ENCODE peak calls at places on chromosome 11, in seven cellular contexts. C is cardiac muscle cell, I is PC-3, B is nephron progenitor cell, A is endothelial cell, H is choroid plexus epithelial cell, L is psoas muscle. Q is an unnamed sample.

GRCh38 chr11:65110354-65110861 is 1.3 kb upstream of the TM7SF2 start:
- DNase-seq in H (peak; percentile 89), C (peak; percentile 86), L (peak; percentile 91), I (peak; percentile 96), B (peak; percentile 99), A (peak; percentile 98), Q (peak; percentile 98)

GRCh38 chr11:121416909-121417567 is 35.1 kb upstream of the SORL1 start:
- DNase-seq in C (no peak), H (peak; percentile 90), A (no peak), I (peak; percentile 98), L (peak; percentile 85), B (no peak), Q (no peak)

GRCh38 chr11:95279921-95280861 is 49.2 kb upstream of the SESN3 start:
- DNase-seq in H (peak; percentile 31), C (no peak), I (peak; percentile 26), A (no peak), B (no peak), L (peak; percentile 43), Q (peak; percentile 43)

GRCh38 chr11:80462211-80462610 is 1021.4 kb upstream of the TENM4 start:
- DNase-seq in H (peak; percentile 60), I (peak; percentile 69), C (no peak), A (no peak), B (no peak), L (no peak), Q (no peak)

GRCh38 chr11:689630-690029 is 5.4 kb downstream of the DEAF1 start:
- DNase-seq in B (no peak), L (no peak), C (no peak), I (no peak), H (peak; percentile 53), A (no peak), Q (no peak)

GRCh38 chr11:108586600-108586999 is 7.0 kb downstream of the EXPH5 start:
- DNase-seq in A (no peak), L (no peak), I (peak; percentile 41), C (no peak), B (no peak), H (no peak), Q (no peak)

GRCh38 chr11:134480129-134480652 is 68.1 kb upstream of the B3GAT1 start:
- DNase-seq in C (no peak), L (no peak), B (no peak), H (no peak), I (no peak), A (no peak), Q (peak; percentile 83)

GRCh38 chr11:59931688-59932087 is 6.5 kb upstream of the OOSP1 start:
- DNase-seq in I (no peak), B (no peak), C (no peak), L (no peak), A (no peak), H (no peak), Q (no peak)

GRCh38 chr11:72195518-72195917 is 3.6 kb downstream of the FOLR1 start:
- DNase-seq in I (no peak), H (no peak), L (no peak), C (no peak), A (no peak), B (no peak), Q (no peak)

GRCh38 chr11:30706276-30706675 is 120.1 kb upstream of the MPPED2 start:
- DNase-seq in L (no peak), A (no peak), C (no peak), H (no peak), B (no peak), I (no peak), Q (no peak)

GRCh38 chr11:64601605-64602465 is 10.8 kb downstream of the SLC22A12 start:
- DNase-seq in C (no peak), L (peak; percentile 38), H (no peak), A (no peak), B (no peak), I (no peak), Q (no peak)

GRCh38 chr11:1138053-1138452 is 19.7 kb upstream of the MUC5AC start:
- DNase-seq in C (no peak), B (no peak), I (peak; percentile 45), L (no peak), A (no peak), H (peak; percentile 18), Q (no peak)

GRCh38 chr11:947744-948143 is 22.1 kb downstream of the AP2A2 start:
- DNase-seq in A (no peak), H (no peak), L (no peak), C (no peak), B (no peak), I (no peak), Q (no peak)

DNA sequence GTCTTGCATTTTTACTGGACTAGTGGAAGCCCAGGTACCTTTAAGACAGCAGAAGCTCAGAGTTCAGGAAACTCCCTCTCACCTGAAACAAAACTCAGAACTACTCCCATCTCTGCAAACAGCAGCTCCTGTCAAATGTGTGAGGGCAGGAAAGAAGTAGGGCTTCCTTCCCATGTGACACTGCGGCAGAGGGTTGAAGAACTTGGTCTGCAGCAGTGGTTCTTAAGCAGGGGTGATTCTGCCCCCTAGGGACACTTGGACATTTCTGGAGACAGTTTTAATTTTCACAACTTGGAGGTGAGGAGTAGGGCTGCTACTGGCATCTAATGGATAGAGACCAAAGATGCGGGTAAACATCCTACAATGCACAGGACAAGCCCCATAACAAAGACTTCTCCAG is 63.4 kb downstream of the RCN1 start:
- DNase-seq in H (peak; percentile 77), L (no peak), A (no peak), B (no peak), C (no peak), I (peak; percentile 51), Q (no peak)
- TF ChIP-seq CTCF in H (peak; percentile 62), L (no peak), A (no peak), B (no peak), C (peak; percentile 31), I (peak; percentile 53), Q (no peak)

DNA sequence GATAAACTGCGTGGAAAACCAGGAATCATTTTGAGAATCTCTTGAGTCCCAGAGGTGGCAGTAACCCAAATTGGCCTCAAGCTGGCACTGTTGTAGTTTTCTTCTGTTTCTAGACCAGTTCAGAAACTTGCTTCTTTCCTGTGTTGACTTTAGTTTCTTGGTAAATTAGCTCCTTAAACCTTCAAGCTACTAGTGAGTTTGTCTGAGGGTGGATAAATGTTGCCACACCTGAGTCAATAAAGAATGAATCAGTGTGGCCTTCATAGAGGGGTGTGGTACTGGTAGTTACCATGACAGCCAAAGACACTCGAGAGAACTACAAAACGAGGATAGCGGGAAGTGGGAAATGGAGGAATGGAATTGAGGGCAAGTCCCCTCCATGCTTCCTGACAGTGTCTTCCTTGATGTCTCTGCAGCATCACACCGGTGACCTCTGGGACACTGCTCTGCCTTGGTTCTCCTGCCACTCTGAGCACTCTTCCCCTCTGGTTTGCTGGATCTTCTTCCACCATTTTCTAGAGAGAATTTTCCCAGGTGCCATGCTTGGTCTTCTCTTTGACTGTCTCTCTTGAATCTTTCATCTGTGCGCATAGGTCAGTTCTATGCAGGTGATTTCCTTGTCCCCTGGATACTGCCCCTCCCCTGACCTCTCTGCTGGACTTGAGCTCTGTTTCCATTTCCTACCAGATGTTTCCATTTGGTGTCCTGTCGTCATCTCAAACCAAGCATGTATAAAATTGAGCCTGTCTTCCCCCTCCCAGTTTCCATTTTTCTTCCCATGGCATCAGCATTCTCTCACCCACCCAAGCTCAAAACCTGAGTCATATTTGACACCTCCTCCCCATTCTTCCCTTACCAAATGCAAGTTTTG is 7.2 kb downstream of the POLD4 start:
- DNase-seq in C (peak; percentile 29), A (no peak), B (no peak), L (no peak), H (peak; percentile 74), I (peak; percentile 99), Q (no peak)
- TF ChIP-seq CTCF in C (peak; percentile 88), A (peak; percentile 46), B (peak; percentile 74), L (peak; percentile 37), H (peak; percentile 88), I (peak; percentile 99), Q (peak; percentile 43)

GRCh38 chr11:20388096-20389055 is 860 bp downstream of the PRMT3 start:
- DNase-seq in H (no peak), B (no peak), L (no peak), A (no peak), C (peak; percentile 22), I (peak; percentile 23), Q (no peak)

DNA sequence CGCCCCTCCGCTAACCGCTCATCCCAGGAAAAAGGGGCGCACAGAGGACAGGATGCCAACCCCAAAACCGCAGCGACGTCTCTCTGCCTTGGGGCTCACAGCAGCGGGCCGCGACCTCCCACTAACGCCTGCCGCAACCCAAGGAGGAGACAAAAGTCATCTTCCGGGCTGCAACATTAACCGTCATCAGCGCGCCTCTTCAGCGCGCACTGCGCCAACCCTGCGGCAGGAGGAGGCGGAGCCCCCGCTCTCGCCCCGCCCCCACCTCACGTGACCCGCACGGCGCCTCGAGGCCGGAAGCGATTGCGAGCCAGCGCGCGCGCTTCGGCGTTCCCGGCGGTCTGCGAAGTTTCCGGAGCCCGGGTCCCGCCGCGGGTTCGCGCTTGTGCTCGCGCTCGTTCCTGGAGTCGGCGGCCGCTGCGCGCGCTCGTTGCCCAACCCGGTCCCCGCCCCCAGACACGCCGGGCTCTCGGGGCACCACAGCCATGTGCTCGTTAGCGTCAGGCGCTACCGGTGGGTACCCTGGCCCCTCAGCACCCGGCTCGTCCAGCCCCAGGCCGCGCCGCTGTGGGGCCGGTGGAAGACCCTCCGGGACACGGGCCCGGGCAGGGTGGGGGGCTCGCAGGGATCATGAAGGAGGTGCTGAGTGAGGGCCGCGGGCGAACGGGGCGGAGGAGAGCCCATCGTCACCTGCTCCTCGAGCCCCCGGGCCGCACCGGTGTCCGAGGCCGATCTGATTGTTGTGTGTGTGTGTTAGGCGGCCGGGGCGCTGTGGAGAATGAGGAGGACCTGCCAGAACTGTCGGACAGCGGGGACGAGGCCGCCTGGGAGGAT is at the start of gene PRMT3:
- DNase-seq in A (peak; percentile 98), H (peak; percentile 97), C (peak; percentile 97), L (peak; percentile 98), B (peak; percentile 97), I (peak; percentile 95), Q (peak; percentile 96)
- TF ChIP-seq CTCF in A (peak; percentile 92), H (no peak), C (no peak), L (no peak), B (peak; percentile 86), I (peak; percentile 93), Q (peak; percentile 94)

GRCh38 chr11:69291459-69292110 is 2.4 kb upstream of the MYEOV start:
- DNase-seq in B (no peak), C (no peak), L (no peak), A (no peak), I (no peak), H (no peak), Q (no peak)

GRCh38 chr11:69293819-69294505 is at the start of gene MYEOV:
- DNase-seq in H (peak; percentile 51), A (no peak), L (no peak), B (peak; percentile 60), C (no peak), I (peak; percentile 92), Q (no peak)

GRCh38 chr11:69292221-69292648 is 1.7 kb upstream of the MYEOV start:
- DNase-seq in B (peak; percentile 61), L (peak; percentile 51), A (peak; percentile 53), H (peak; percentile 39), C (no peak), I (peak; percentile 47), Q (no peak)

GRCh38 chr11:69294621-69295078 is 695 bp downstream of the MYEOV start:
- DNase-seq in C (no peak), L (no peak), I (peak; percentile 14), B (no peak), H (no peak), A (no peak), Q (no peak)

DNA sequence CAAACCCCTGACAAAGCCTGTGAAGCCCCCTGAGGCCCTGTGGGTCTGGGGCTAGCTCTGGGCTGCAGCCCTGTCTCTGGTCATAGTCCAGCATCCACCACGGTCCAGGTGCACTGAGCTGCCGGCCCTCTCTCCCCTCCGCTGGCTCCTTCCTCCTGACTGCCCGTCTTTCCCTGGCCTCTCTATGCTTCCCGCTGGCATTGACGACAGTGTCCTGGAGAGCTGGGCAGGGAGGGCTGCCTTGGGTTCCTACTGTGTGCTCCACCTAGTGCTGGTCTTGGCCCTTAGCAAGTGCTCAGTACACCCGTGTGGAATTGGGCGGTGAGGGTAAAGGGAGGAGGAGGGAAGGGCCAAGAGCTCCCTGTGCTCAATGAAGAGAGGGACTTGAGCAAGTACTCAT is 868 bp upstream of the MYEOV start:
- DNase-seq in B (no peak), H (no peak), C (no peak), I (peak; percentile 41), A (no peak), L (peak; percentile 44), Q (no peak)
- TF ChIP-seq CTCF in B (no peak), H (no peak), C (no peak), I (no peak), A (no peak), L (no peak), Q (no peak)

Q was measured in glutamatergic neuron.